ENCODE peak calls at places on chromosomes 2 and 18, in five cellular contexts. U, C, V, J and K are unnamed samples. For H3K4me1, the result is how much of the 10 kb centered on the place peaks cover.

GRCh38 chr2:213175673-213176247 is 24.3 kb upstream of the IKZF2 start:
- DNase-seq in C (no peak), V (no peak), U (no peak), J (no peak), K (no peak)

GRCh38 chr2:19356545-19357382 is 1.7 kb downstream of the OSR1 start:
- DNase-seq in C (no peak), J (peak), U (no peak), V (no peak), K (no peak)

GRCh38 chr2:227503433-227504406 is 31.8 kb downstream of the AGFG1 start:
- DNase-seq in J (peak), V (no peak), C (no peak), U (no peak), K (peak)

GRCh38 chr2:85273732-85274731 is 53.8 kb downstream of the TGOLN2 start:
- DNase-seq in U (peak), V (peak), J (peak), C (no peak), K (peak)

GRCh38 chr2:27001851-27002369 is 30.9 kb upstream of the TMEM214 start:
- DNase-seq in J (no peak), V (no peak), U (no peak), C (no peak), K (no peak)

GRCh38 chr2:3107567-3107966 is 270.1 kb downstream of the EIPR1 start:
- DNase-seq in C (no peak), U (peak), J (no peak), V (no peak), K (no peak)

GRCh38 chr2:157898591-157898996 is 22.5 kb upstream of the ACVR1 start:
- DNase-seq in J (peak), C (no peak), U (peak), V (peak), K (no peak)

GRCh38 chr2:12300019-12300602 is 416.6 kb upstream of the TRIB2 start:
- DNase-seq in V (no peak), U (no peak), C (no peak), J (peak), K (no peak)

GRCh38 chr2:41698787-41699422 is 348.9 kb upstream of the PKDCC start:
- DNase-seq in C (no peak), J (peak), U (peak), V (peak), K (peak)

GRCh38 chr18:37520508-37520907 is 45.1 kb downstream of the CELF4 start:
- DNase-seq in U (no peak), V (no peak), C (no peak), J (no peak), K (no peak)

GRCh38 chr2:159922563-159922962 is 124.6 kb upstream of the CD302 start:
- DNase-seq in U (no peak), J (no peak), V (no peak), C (no peak), K (no peak)

GRCh38 chr2:171433763-171434670 is at the start of the genes DCAF17 and METTL8:
- DNase-seq in V (peak), C (peak), U (peak), J (peak), K (peak)
- TF ChIP-seq POLR2A in V (peak), C (peak), U (peak), J (peak), K (peak)

GRCh38 chr18:47422524-47422923 is 171.1 kb upstream of the SKOR2 start:
- DNase-seq in U (no peak), C (no peak), J (no peak), V (no peak), K (no peak)
- TF ChIP-seq CTCF in U (no peak), C (no peak), J (no peak), V (no peak), K (no peak)

GRCh38 chr18:58865714-58866113 is 1.0 kb downstream of the ZNF532 start:
- DNase-seq in C (no peak), U (peak), V (no peak), J (no peak), K (no peak)

GRCh38 chr18:58862851-58863538 is 1.7 kb upstream of the ZNF532 start:
- DNase-seq in C (peak), U (peak), J (peak), V (peak), K (peak)

GRCh38 chr18:58866261-58867232 is 1.9 kb downstream of the ZNF532 start:
- DNase-seq in C (no peak), U (peak), V (no peak), J (peak), K (no peak)

GRCh38 chr18:58863539-58864145 is 1.0 kb upstream of the ZNF532 start:
- DNase-seq in U (peak), C (peak), J (peak), V (peak), K (peak)

DNA sequence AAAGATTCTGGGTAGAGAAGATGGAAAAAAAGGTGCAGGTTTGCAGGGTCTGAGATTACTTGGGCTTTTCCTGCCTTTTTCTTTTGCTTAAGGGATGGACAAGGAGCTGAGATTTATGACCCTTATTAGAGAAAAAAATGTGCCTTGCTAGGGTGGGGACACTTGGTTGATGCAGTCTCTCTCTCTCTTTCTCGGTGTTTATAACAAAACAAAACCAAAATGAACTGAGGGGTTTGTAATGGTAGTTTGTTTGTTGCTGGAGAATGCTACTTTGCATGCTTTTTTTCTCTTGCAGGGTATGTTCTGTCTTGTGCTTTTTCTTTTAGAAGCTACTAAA is 300 bp downstream of the ZNF532 start:
- DNase-seq in U (no peak), J (no peak), V (no peak), C (no peak), K (no peak)
- H3K4me1 ChIP-seq in U (under half), J (under half), V (under half), C (under half), K (under half)

GRCh38 chr2:8929128-8929527 is 74.4 kb downstream of the MBOAT2 start:
- DNase-seq in J (no peak), V (no peak), C (no peak), U (no peak), K (no peak)
- TF ChIP-seq POLR2A in J (no peak), V (no peak), C (no peak), U (no peak), K (no peak)

DNA sequence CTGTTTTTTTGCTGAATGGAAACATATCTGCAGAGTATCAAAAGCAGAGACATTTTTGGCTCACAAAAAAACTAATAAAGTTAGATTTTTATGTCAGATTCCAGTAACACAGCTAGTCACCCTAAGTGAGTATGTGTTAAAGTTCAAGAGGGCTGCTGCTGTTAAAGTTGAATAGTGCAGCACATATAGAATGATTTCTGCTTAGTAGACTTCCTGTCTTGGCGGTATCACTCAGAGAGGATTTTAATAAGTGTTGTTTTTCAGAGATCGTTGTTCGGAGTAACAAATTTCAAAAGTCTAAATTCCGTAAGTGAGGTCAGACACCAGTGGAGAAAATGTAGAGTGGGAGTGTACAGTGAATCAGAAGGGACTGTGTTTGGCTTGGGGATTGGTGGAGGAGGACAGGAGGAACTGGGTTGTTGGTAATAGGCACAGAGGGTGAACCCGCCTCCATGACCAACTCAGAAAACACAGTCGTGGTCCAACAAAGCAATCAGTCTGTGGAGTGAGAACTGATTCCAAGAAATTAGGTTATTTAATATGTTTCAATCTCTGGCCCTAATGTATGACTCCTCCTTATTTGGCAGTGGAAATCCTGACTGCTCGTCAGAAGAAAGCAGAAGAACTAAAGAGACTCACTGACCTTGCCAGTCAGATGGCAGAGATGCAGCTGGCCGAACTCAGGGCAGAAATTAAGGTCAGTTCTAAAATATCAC is 43.0 kb downstream of the KCTD18 start:
- DNase-seq in C (no peak), J (no peak), U (peak), V (peak), K (no peak)
- TF ChIP-seq CTCF in C (no peak), J (no peak), U (no peak), V (no peak), K (no peak)

GRCh38 chr2:231717281-231718180 is 9.2 kb downstream of the PTMA start:
- DNase-seq in J (no peak), C (no peak), V (no peak), U (peak), K (no peak)
- H3K4me1 ChIP-seq in J (under half), C (under half), V (under half), U (under half), K (under half)